ENCODE peak calls at places on chromosomes 4 and X, in seven cellular contexts. T is trophoblast cell, I is H1, B is H9, R is mesendoderm, K is neuronal stem cell, Y is mesenchymal stem cell. M is an unnamed sample.

GRCh38 chr4:115053313-115053712 is 60.1 kb downstream of the NDST4 start:
- DNase-seq in B (no peak), T (no peak), I (no peak), K (no peak), R (no peak), Y (no peak), M (no peak)

GRCh38 chr4:15348695-15349094 is 79.1 kb upstream of the C1QTNF7 start:
- DNase-seq in B (no peak), K (no peak), Y (no peak), T (no peak), I (no peak), R (no peak), M (no peak)

GRCh38 chr4:86972997-86973396 is 38.2 kb downstream of the AFF1 start:
- DNase-seq in Y (peak), R (peak), I (no peak), B (peak), T (peak), K (no peak), M (no peak)

GRCh38 chr4:139028191-139028661 is 12.6 kb downstream of the NOCT start:
- DNase-seq in I (no peak), R (no peak), K (no peak), T (peak), B (peak), Y (no peak), M (no peak)

GRCh38 chr4:108830509-108831244 is 67.8 kb upstream of the ETNPPL start:
- DNase-seq in I (no peak), B (no peak), R (peak), T (no peak), K (no peak), Y (peak), M (peak)

GRCh38 chrX:40465735-40466551 is 114.8 kb upstream of the ATP6AP2 start:
- DNase-seq in Y (peak), B (no peak), K (no peak), I (no peak), T (no peak), R (no peak), M (no peak)

GRCh38 chrX:46649421-46650260 is 76.1 kb downstream of the CHST7 start:
- DNase-seq in Y (no peak), T (no peak), B (peak), R (peak), I (no peak), K (no peak), M (peak)

GRCh38 chr4:36432556-36432955 is 151.1 kb downstream of the DTHD1 start:
- DNase-seq in T (no peak), Y (no peak), K (no peak), R (no peak), B (no peak), I (no peak), M (no peak)

GRCh38 chrX:149074429-149074828 is 430.7 kb downstream of the IDS start:
- DNase-seq in T (no peak), I (no peak), R (peak), K (no peak), B (no peak), Y (peak), M (no peak)

GRCh38 chr4:188701952-188702351 is 562.7 kb downstream of the TRIML1 start:
- DNase-seq in Y (no peak), K (no peak), B (no peak), I (no peak), R (no peak), T (no peak), M (no peak)
- H3K4ac ChIP-seq in Y (no peak), K (no peak), B (no peak), I (no peak), R (no peak), T (no peak), M (no peak)

DNA sequence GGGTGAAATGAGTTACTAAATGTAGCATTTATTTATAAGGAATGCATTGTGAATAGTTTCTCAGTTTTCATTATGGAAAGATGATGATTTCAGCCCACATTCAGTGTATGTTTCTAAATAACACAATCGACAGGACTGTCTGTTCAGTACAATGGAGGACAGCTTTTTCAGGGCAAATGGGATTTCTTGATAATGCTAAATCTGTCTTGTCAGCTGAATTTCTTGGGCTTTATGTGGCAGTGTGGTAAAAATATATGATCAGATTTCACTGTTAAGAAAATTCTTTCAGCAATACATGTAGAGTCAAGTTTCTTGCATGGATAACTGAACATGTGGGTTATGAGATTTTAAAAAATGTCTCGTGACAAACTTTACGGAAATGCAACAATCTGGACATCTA is 150.8 kb downstream of the NPNT start:
- DNase-seq in I (no peak), R (no peak), Y (no peak), K (no peak), B (no peak), T (no peak), M (no peak)
- H3K4ac ChIP-seq in I (no peak), R (no peak), Y (no peak), K (no peak), B (no peak), T (no peak), M (no peak)

DNA sequence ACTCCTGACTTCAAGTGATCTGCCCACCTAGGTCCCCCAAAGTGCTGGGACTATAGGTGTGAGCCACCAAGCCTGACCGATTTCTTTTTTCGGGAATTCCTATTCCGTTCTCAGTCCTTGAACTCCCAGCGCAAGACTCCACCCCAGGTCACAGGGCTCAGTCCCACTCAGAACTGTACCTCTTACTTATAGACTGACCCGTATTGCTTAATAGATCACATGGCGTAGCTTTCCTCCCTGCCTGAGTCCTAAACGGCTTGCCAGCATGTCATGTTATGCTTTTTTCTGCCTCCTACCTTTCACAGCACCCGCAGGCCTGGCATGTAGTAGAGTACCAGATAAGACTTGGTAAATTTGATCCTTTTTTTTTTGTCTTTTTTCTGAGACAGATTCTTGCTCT is 22.4 kb downstream of the SAT1 start:
- DNase-seq in R (no peak), B (no peak), K (no peak), T (no peak), I (no peak), Y (no peak), M (no peak)
- H3K4ac ChIP-seq in R (no peak), B (no peak), K (no peak), T (no peak), I (no peak), Y (no peak), M (no peak)

GRCh38 chrX:152061557-152061956 is 76.8 kb downstream of the MAGEA10 start:
- DNase-seq in B (no peak), Y (no peak), T (no peak), I (no peak), K (no peak), R (no peak), M (no peak)
- H3K4ac ChIP-seq in B (no peak), Y (no peak), T (no peak), I (no peak), K (no peak), R (no peak), M (no peak)

M was measured in IMR-90.